ENCODE peak calls at places on chromosomes 1 and 21, in nine cellular contexts. One of them, this sample, is unnamed.

GRCh38 chr21:41431788-41432548 is 5.9 kb downstream of the MX1 start:
- DNase-seq in activated T-helper 1 cell treated with Interleukin-2 at 50 U/mL for 16 hours: no peak
- DNase-seq in HS-27A: no peak
- DNase-seq in GM10248: peak
- DNase-seq in HL-60: no peak
- DNase-seq in stimulated activated CD8-positive, alpha-beta memory T cell treated with anti-CD3 and anti-CD28 coated beads, Interleukin-4, amount 100 ng/mL, for 1 hour: no peak
- DNase-seq in ACHN: no peak
- DNase-seq in activated CD8-positive, alpha-beta T cell treated with anti-CD3 and anti-CD28 coated beads for 36 hours: no peak
- DNase-seq in activated CD8-positive, alpha-beta memory T cell treated with anti-CD3 and anti-CD28 coated beads for 1 hour: no peak
- DNase-seq in this sample: no peak

GRCh38 chr1:152252157-152252556 is 28.2 kb upstream of the HRNR start:
- DNase-seq in activated CD8-positive, alpha-beta memory T cell treated with anti-CD3 and anti-CD28 coated beads for 1 hour: no peak
- DNase-seq in GM10248: no peak
- DNase-seq in HL-60: no peak
- DNase-seq in activated CD8-positive, alpha-beta T cell treated with anti-CD3 and anti-CD28 coated beads for 36 hours: no peak
- DNase-seq in ACHN: peak
- DNase-seq in activated T-helper 1 cell treated with Interleukin-2 at 50 U/mL for 16 hours: no peak
- DNase-seq in stimulated activated CD8-positive, alpha-beta memory T cell treated with anti-CD3 and anti-CD28 coated beads, Interleukin-4, amount 100 ng/mL, for 1 hour: no peak
- DNase-seq in HS-27A: peak
- DNase-seq in this sample: no peak

GRCh38 chr1:74590288-74590687 is 77.9 kb upstream of the LRRC53 start:
- DNase-seq in GM10248: no peak
- DNase-seq in HL-60: no peak
- DNase-seq in stimulated activated CD8-positive, alpha-beta memory T cell treated with anti-CD3 and anti-CD28 coated beads, Interleukin-4, amount 100 ng/mL, for 1 hour: no peak
- DNase-seq in activated CD8-positive, alpha-beta memory T cell treated with anti-CD3 and anti-CD28 coated beads for 1 hour: no peak
- DNase-seq in ACHN: no peak
- DNase-seq in activated T-helper 1 cell treated with Interleukin-2 at 50 U/mL for 16 hours: no peak
- DNase-seq in activated CD8-positive, alpha-beta T cell treated with anti-CD3 and anti-CD28 coated beads for 36 hours: no peak
- DNase-seq in HS-27A: no peak
- DNase-seq in this sample: no peak

GRCh38 chr1:178684542-178685000 is 40.5 kb upstream of the RALGPS2 start:
- DNase-seq in activated CD8-positive, alpha-beta memory T cell treated with anti-CD3 and anti-CD28 coated beads for 1 hour: no peak
- DNase-seq in HL-60: no peak
- DNase-seq in activated CD8-positive, alpha-beta T cell treated with anti-CD3 and anti-CD28 coated beads for 36 hours: no peak
- DNase-seq in ACHN: peak
- DNase-seq in stimulated activated CD8-positive, alpha-beta memory T cell treated with anti-CD3 and anti-CD28 coated beads, Interleukin-4, amount 100 ng/mL, for 1 hour: no peak
- DNase-seq in HS-27A: peak
- DNase-seq in GM10248: peak
- DNase-seq in activated T-helper 1 cell treated with Interleukin-2 at 50 U/mL for 16 hours: no peak
- DNase-seq in this sample: peak

GRCh38 chr1:192943108-192943507 is 116.1 kb downstream of the UCHL5 start:
- DNase-seq in stimulated activated CD8-positive, alpha-beta memory T cell treated with anti-CD3 and anti-CD28 coated beads, Interleukin-4, amount 100 ng/mL, for 1 hour: no peak
- DNase-seq in activated T-helper 1 cell treated with Interleukin-2 at 50 U/mL for 16 hours: no peak
- DNase-seq in HL-60: no peak
- DNase-seq in activated CD8-positive, alpha-beta T cell treated with anti-CD3 and anti-CD28 coated beads for 36 hours: no peak
- DNase-seq in HS-27A: no peak
- DNase-seq in ACHN: no peak
- DNase-seq in GM10248: no peak
- DNase-seq in activated CD8-positive, alpha-beta memory T cell treated with anti-CD3 and anti-CD28 coated beads for 1 hour: no peak
- DNase-seq in this sample: no peak

GRCh38 chr1:70863256-70863655 is 184.4 kb downstream of the PTGER3 start:
- DNase-seq in activated T-helper 1 cell treated with Interleukin-2 at 50 U/mL for 16 hours: no peak
- DNase-seq in activated CD8-positive, alpha-beta memory T cell treated with anti-CD3 and anti-CD28 coated beads for 1 hour: no peak
- DNase-seq in stimulated activated CD8-positive, alpha-beta memory T cell treated with anti-CD3 and anti-CD28 coated beads, Interleukin-4, amount 100 ng/mL, for 1 hour: no peak
- DNase-seq in HS-27A: no peak
- DNase-seq in activated CD8-positive, alpha-beta T cell treated with anti-CD3 and anti-CD28 coated beads for 36 hours: no peak
- DNase-seq in GM10248: no peak
- DNase-seq in ACHN: no peak
- DNase-seq in HL-60: no peak
- DNase-seq in this sample: no peak

GRCh38 chr21:45357436-45358260 is 47.3 kb upstream of the COL18A1 start:
- DNase-seq in ACHN: no peak
- DNase-seq in activated T-helper 1 cell treated with Interleukin-2 at 50 U/mL for 16 hours: no peak
- DNase-seq in activated CD8-positive, alpha-beta T cell treated with anti-CD3 and anti-CD28 coated beads for 36 hours: no peak
- DNase-seq in stimulated activated CD8-positive, alpha-beta memory T cell treated with anti-CD3 and anti-CD28 coated beads, Interleukin-4, amount 100 ng/mL, for 1 hour: no peak
- DNase-seq in HL-60: no peak
- DNase-seq in HS-27A: no peak
- DNase-seq in GM10248: no peak
- DNase-seq in activated CD8-positive, alpha-beta memory T cell treated with anti-CD3 and anti-CD28 coated beads for 1 hour: no peak
- DNase-seq in this sample: no peak

GRCh38 chr1:155014709-155015508 is 12.3 kb downstream of the ZBTB7B start:
- DNase-seq in activated CD8-positive, alpha-beta memory T cell treated with anti-CD3 and anti-CD28 coated beads for 1 hour: no peak
- DNase-seq in activated CD8-positive, alpha-beta T cell treated with anti-CD3 and anti-CD28 coated beads for 36 hours: no peak
- DNase-seq in HL-60: peak
- DNase-seq in HS-27A: no peak
- DNase-seq in GM10248: no peak
- DNase-seq in stimulated activated CD8-positive, alpha-beta memory T cell treated with anti-CD3 and anti-CD28 coated beads, Interleukin-4, amount 100 ng/mL, for 1 hour: no peak
- DNase-seq in ACHN: no peak
- DNase-seq in activated T-helper 1 cell treated with Interleukin-2 at 50 U/mL for 16 hours: no peak
- DNase-seq in this sample: no peak

GRCh38 chr1:65141918-65142317 is 6.1 kb upstream of the AK4 start:
- DNase-seq in GM10248: no peak
- DNase-seq in activated T-helper 1 cell treated with Interleukin-2 at 50 U/mL for 16 hours: no peak
- DNase-seq in activated CD8-positive, alpha-beta memory T cell treated with anti-CD3 and anti-CD28 coated beads for 1 hour: no peak
- DNase-seq in HS-27A: no peak
- DNase-seq in HL-60: no peak
- DNase-seq in activated CD8-positive, alpha-beta T cell treated with anti-CD3 and anti-CD28 coated beads for 36 hours: no peak
- DNase-seq in stimulated activated CD8-positive, alpha-beta memory T cell treated with anti-CD3 and anti-CD28 coated beads, Interleukin-4, amount 100 ng/mL, for 1 hour: no peak
- DNase-seq in ACHN: no peak
- DNase-seq in this sample: no peak

GRCh38 chr1:53546409-53547155 is 87.4 kb downstream of the DMRTB1 start:
- DNase-seq in HS-27A: no peak
- DNase-seq in GM10248: no peak
- DNase-seq in HL-60: no peak
- DNase-seq in activated CD8-positive, alpha-beta T cell treated with anti-CD3 and anti-CD28 coated beads for 36 hours: no peak
- DNase-seq in activated T-helper 1 cell treated with Interleukin-2 at 50 U/mL for 16 hours: no peak
- DNase-seq in stimulated activated CD8-positive, alpha-beta memory T cell treated with anti-CD3 and anti-CD28 coated beads, Interleukin-4, amount 100 ng/mL, for 1 hour: no peak
- DNase-seq in ACHN: no peak
- DNase-seq in activated CD8-positive, alpha-beta memory T cell treated with anti-CD3 and anti-CD28 coated beads for 1 hour: no peak
- DNase-seq in this sample: no peak

GRCh38 chr1:202007703-202008489 is 2.5 kb upstream of the ELF3 start:
- DNase-seq in HL-60: no peak
- DNase-seq in ACHN: no peak
- DNase-seq in GM10248: no peak
- DNase-seq in stimulated activated CD8-positive, alpha-beta memory T cell treated with anti-CD3 and anti-CD28 coated beads, Interleukin-4, amount 100 ng/mL, for 1 hour: no peak
- DNase-seq in HS-27A: no peak
- DNase-seq in activated CD8-positive, alpha-beta memory T cell treated with anti-CD3 and anti-CD28 coated beads for 1 hour: no peak
- DNase-seq in activated CD8-positive, alpha-beta T cell treated with anti-CD3 and anti-CD28 coated beads for 36 hours: no peak
- DNase-seq in activated T-helper 1 cell treated with Interleukin-2 at 50 U/mL for 16 hours: no peak
- DNase-seq in this sample: no peak

GRCh38 chr1:76547916-76548315 is 319.4 kb upstream of the ST6GALNAC5 start:
- DNase-seq in GM10248: no peak
- DNase-seq in stimulated activated CD8-positive, alpha-beta memory T cell treated with anti-CD3 and anti-CD28 coated beads, Interleukin-4, amount 100 ng/mL, for 1 hour: no peak
- DNase-seq in HL-60: no peak
- DNase-seq in ACHN: no peak
- DNase-seq in HS-27A: no peak
- DNase-seq in activated CD8-positive, alpha-beta T cell treated with anti-CD3 and anti-CD28 coated beads for 36 hours: no peak
- DNase-seq in activated T-helper 1 cell treated with Interleukin-2 at 50 U/mL for 16 hours: no peak
- DNase-seq in activated CD8-positive, alpha-beta memory T cell treated with anti-CD3 and anti-CD28 coated beads for 1 hour: no peak
- DNase-seq in this sample: no peak

GRCh38 chr1:241612533-241613505 is 27.4 kb downstream of the CHML start:
- DNase-seq in HL-60: no peak
- DNase-seq in HS-27A: no peak
- DNase-seq in stimulated activated CD8-positive, alpha-beta memory T cell treated with anti-CD3 and anti-CD28 coated beads, Interleukin-4, amount 100 ng/mL, for 1 hour: no peak
- DNase-seq in GM10248: no peak
- DNase-seq in activated T-helper 1 cell treated with Interleukin-2 at 50 U/mL for 16 hours: no peak
- DNase-seq in activated CD8-positive, alpha-beta T cell treated with anti-CD3 and anti-CD28 coated beads for 36 hours: no peak
- DNase-seq in ACHN: peak
- DNase-seq in activated CD8-positive, alpha-beta memory T cell treated with anti-CD3 and anti-CD28 coated beads for 1 hour: no peak
- DNase-seq in this sample: no peak

GRCh38 chr1:90993245-90993644 is 28.6 kb downstream of the ZNF644 start:
- DNase-seq in ACHN: no peak
- DNase-seq in HL-60: no peak
- DNase-seq in GM10248: no peak
- DNase-seq in HS-27A: no peak
- DNase-seq in stimulated activated CD8-positive, alpha-beta memory T cell treated with anti-CD3 and anti-CD28 coated beads, Interleukin-4, amount 100 ng/mL, for 1 hour: no peak
- DNase-seq in activated T-helper 1 cell treated with Interleukin-2 at 50 U/mL for 16 hours: no peak
- DNase-seq in activated CD8-positive, alpha-beta memory T cell treated with anti-CD3 and anti-CD28 coated beads for 1 hour: no peak
- DNase-seq in activated CD8-positive, alpha-beta T cell treated with anti-CD3 and anti-CD28 coated beads for 36 hours: no peak
- DNase-seq in this sample: no peak

GRCh38 chr1:156796340-156797097 is 20.1 kb downstream of the SH2D2A start:
- DNase-seq in stimulated activated CD8-positive, alpha-beta memory T cell treated with anti-CD3 and anti-CD28 coated beads, Interleukin-4, amount 100 ng/mL, for 1 hour: no peak
- DNase-seq in GM10248: peak
- DNase-seq in activated CD8-positive, alpha-beta memory T cell treated with anti-CD3 and anti-CD28 coated beads for 1 hour: no peak
- DNase-seq in ACHN: peak
- DNase-seq in activated CD8-positive, alpha-beta T cell treated with anti-CD3 and anti-CD28 coated beads for 36 hours: no peak
- DNase-seq in activated T-helper 1 cell treated with Interleukin-2 at 50 U/mL for 16 hours: no peak
- DNase-seq in HS-27A: no peak
- DNase-seq in HL-60: no peak
- DNase-seq in this sample: no peak

GRCh38 chr21:30580132-30580531 is 10.1 kb downstream of the KRTAP22-2 start:
- DNase-seq in HL-60: no peak
- DNase-seq in stimulated activated CD8-positive, alpha-beta memory T cell treated with anti-CD3 and anti-CD28 coated beads, Interleukin-4, amount 100 ng/mL, for 1 hour: no peak
- DNase-seq in activated T-helper 1 cell treated with Interleukin-2 at 50 U/mL for 16 hours: no peak
- DNase-seq in ACHN: no peak
- DNase-seq in HS-27A: no peak
- DNase-seq in activated CD8-positive, alpha-beta memory T cell treated with anti-CD3 and anti-CD28 coated beads for 1 hour: no peak
- DNase-seq in activated CD8-positive, alpha-beta T cell treated with anti-CD3 and anti-CD28 coated beads for 36 hours: no peak
- DNase-seq in GM10248: no peak
- DNase-seq in this sample: no peak

GRCh38 chr21:16075594-16076282 is 346.0 kb downstream of the USP25 start:
- DNase-seq in HS-27A: no peak
- DNase-seq in activated CD8-positive, alpha-beta memory T cell treated with anti-CD3 and anti-CD28 coated beads for 1 hour: no peak
- DNase-seq in activated CD8-positive, alpha-beta T cell treated with anti-CD3 and anti-CD28 coated beads for 36 hours: no peak
- DNase-seq in GM10248: no peak
- DNase-seq in HL-60: no peak
- DNase-seq in stimulated activated CD8-positive, alpha-beta memory T cell treated with anti-CD3 and anti-CD28 coated beads, Interleukin-4, amount 100 ng/mL, for 1 hour: no peak
- DNase-seq in ACHN: no peak
- DNase-seq in activated T-helper 1 cell treated with Interleukin-2 at 50 U/mL for 16 hours: no peak
- DNase-seq in this sample: no peak

GRCh38 chr1:25255711-25256577 is 8.7 kb upstream of the RSRP1 start:
- DNase-seq in HS-27A: no peak
- DNase-seq in ACHN: no peak
- DNase-seq in HL-60: no peak
- DNase-seq in activated CD8-positive, alpha-beta T cell treated with anti-CD3 and anti-CD28 coated beads for 36 hours: no peak
- DNase-seq in activated T-helper 1 cell treated with Interleukin-2 at 50 U/mL for 16 hours: no peak
- DNase-seq in activated CD8-positive, alpha-beta memory T cell treated with anti-CD3 and anti-CD28 coated beads for 1 hour: no peak
- DNase-seq in GM10248: no peak
- DNase-seq in stimulated activated CD8-positive, alpha-beta memory T cell treated with anti-CD3 and anti-CD28 coated beads, Interleukin-4, amount 100 ng/mL, for 1 hour: no peak
- DNase-seq in this sample: no peak

GRCh38 chr1:231192620-231193163 is 30.8 kb downstream of the TRIM67 start:
- DNase-seq in GM10248: no peak
- DNase-seq in stimulated activated CD8-positive, alpha-beta memory T cell treated with anti-CD3 and anti-CD28 coated beads, Interleukin-4, amount 100 ng/mL, for 1 hour: no peak
- DNase-seq in activated T-helper 1 cell treated with Interleukin-2 at 50 U/mL for 16 hours: no peak
- DNase-seq in activated CD8-positive, alpha-beta memory T cell treated with anti-CD3 and anti-CD28 coated beads for 1 hour: no peak
- DNase-seq in ACHN: peak
- DNase-seq in activated CD8-positive, alpha-beta T cell treated with anti-CD3 and anti-CD28 coated beads for 36 hours: no peak
- DNase-seq in HS-27A: no peak
- DNase-seq in HL-60: no peak
- DNase-seq in this sample: peak